ENCODE peak calls at places on chromosome 12, in nine cellular contexts. S is mesendoderm; T is lower lobe of right lung; R is hepatocyte; B is gastrocnemius medialis; P is HepG2; I is CD8-positive, alpha-beta T cell; H is prostate gland; M is thyroid gland. V is an unnamed sample.

GRCh38 chr12:82948462-82948861 is 261.8 kb downstream of the TMTC2 start:
- DNase-seq in H (no peak), I (no peak), P (no peak), T (no peak), M (no peak), B (no peak), R (no peak), S (no peak), V (no peak)

GRCh38 chr12:82627799-82628198 is 58.9 kb upstream of the TMTC2 start:
- DNase-seq in I (no peak), H (no peak), P (peak), M (no peak), S (peak), R (peak), B (no peak), T (no peak), V (no peak)

GRCh38 chr12:95820096-95820703 is 29.6 kb upstream of the NTN4 start:
- DNase-seq in S (peak), B (no peak), T (no peak), M (peak), R (peak), H (peak), P (peak), I (no peak), V (no peak)

GRCh38 chr12:123118397-123118945 is 32.4 kb downstream of the PITPNM2 start:
- DNase-seq in R (no peak), S (no peak), T (no peak), H (no peak), P (no peak), B (no peak), I (no peak), M (no peak), V (no peak)

GRCh38 chr12:16955083-16955657 is 349.2 kb upstream of the LMO3 start:
- DNase-seq in M (no peak), I (no peak), R (peak), P (no peak), H (no peak), B (no peak), S (no peak), T (no peak), V (no peak)

GRCh38 chr12:32874083-32874482 is 22.5 kb downstream of the PKP2 start:
- DNase-seq in I (no peak), M (no peak), T (no peak), S (no peak), R (no peak), H (no peak), P (no peak), B (no peak), V (no peak)

GRCh38 chr12:121446760-121447159 is 46.8 kb downstream of the RNF34 start:
- DNase-seq in T (no peak), S (no peak), H (no peak), P (no peak), R (no peak), B (no peak), M (no peak), I (no peak), V (no peak)

GRCh38 chr12:12645485-12645884 is 33.8 kb downstream of the CREBL2 start:
- DNase-seq in P (peak), M (no peak), I (peak), S (peak), B (no peak), H (no peak), T (no peak), R (no peak), V (peak)

GRCh38 chr12:106994579-106995220 is 7.8 kb upstream of the MTERF2 start:
- DNase-seq in I (no peak), B (no peak), P (no peak), T (no peak), M (peak), H (no peak), S (no peak), R (no peak), V (no peak)

GRCh38 chr12:26121841-26122680 is 2.8 kb downstream of the BHLHE41 start:
- DNase-seq in S (peak), T (peak), H (no peak), P (no peak), I (peak), M (peak), R (peak), B (no peak), V (peak)

GRCh38 chr12:26121323-26121740 is 3.5 kb downstream of the BHLHE41 start:
- DNase-seq in I (no peak), B (no peak), S (no peak), H (no peak), T (no peak), R (no peak), P (no peak), M (peak), V (no peak)

GRCh38 chr12:26123482-26123980 is 1.3 kb downstream of the BHLHE41 start:
- DNase-seq in B (no peak), S (no peak), H (no peak), M (no peak), T (no peak), I (no peak), P (no peak), R (no peak), V (no peak)

GRCh38 chr12:26124491-26125450 is at the start of gene BHLHE41:
- DNase-seq in I (peak), R (peak), S (peak), M (peak), B (peak), H (peak), P (no peak), T (peak), V (no peak)

DNA sequence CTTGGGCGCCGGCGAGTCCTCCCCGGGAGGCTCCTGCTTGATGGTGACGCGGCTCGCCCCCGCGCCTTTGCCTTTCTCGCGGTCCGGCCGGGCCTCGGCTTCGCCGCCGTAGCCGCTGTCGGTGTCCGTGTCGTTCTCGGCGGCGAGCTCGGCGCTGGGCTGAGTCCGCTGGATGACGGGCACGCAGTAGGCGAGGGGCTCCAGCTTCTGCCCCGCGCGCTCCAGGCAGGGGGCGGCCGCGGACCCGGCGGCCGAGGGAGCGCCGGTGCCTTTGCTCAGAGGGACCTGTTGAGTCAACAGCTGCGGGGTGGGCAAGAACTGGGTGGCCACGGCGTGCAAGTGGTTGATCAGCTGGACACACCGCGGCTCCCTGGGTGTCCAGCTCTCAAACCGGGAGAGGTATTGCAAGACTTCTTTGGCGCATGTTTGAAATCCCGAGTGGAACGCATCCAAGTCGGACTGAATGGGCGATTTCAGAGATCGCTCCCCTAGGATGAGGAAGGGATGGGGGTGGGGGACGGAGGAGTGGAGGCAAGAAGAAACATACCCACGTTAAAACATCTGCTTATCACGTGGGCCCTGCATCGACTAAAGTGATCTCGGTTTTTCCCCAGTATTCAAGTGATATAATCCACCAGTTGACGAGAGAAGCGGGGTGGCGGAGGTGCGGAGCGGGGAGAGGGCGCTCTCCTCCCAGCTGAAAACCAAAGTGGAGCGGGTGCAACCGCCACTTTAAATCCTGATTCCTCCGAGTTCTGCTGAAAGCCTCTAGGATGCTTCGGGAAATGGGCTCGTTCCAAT is 2.0 kb downstream of the BHLHE41 start:
- DNase-seq in P (no peak), B (peak), M (peak), T (peak), I (peak), S (no peak), R (peak), H (peak), V (no peak)
- H3K4me3 ChIP-seq in P (peak), B (peak), M (peak), T (peak), I (peak), S (no peak), R (peak), H (peak), V (peak)

GRCh38 chr12:14167005-14167628 is 185.7 kb upstream of the GRIN2B start:
- DNase-seq in I (no peak), P (peak), H (peak), M (peak), T (no peak), B (no peak), R (peak), S (peak), V (peak)

DNA sequence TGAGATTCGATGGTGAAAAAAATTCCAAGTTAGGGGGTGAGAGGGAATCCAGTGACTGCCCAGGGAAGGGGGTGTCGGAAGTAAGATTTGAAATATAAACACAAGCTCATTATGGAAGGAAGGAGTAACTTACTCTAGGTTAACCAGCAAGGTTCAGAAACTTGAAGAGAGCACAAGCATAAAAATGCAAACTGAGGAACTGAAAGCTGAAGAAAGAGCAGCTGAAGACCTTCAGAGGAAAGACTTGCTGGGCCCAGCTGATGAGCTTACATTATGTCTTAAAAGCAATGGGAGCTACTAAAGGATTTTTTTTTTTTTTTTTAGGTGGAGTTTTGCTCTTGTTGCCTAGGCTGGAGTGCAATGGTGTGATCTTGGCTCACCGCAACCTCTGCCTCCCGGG is 189.7 kb upstream of the GRIN2B start:
- DNase-seq in B (no peak), P (no peak), M (no peak), H (no peak), T (no peak), S (no peak), I (no peak), R (no peak), V (no peak)
- H3K4me3 ChIP-seq in B (no peak), P (no peak), M (no peak), H (no peak), T (no peak), S (no peak), I (no peak), R (no peak), V (no peak)

DNA sequence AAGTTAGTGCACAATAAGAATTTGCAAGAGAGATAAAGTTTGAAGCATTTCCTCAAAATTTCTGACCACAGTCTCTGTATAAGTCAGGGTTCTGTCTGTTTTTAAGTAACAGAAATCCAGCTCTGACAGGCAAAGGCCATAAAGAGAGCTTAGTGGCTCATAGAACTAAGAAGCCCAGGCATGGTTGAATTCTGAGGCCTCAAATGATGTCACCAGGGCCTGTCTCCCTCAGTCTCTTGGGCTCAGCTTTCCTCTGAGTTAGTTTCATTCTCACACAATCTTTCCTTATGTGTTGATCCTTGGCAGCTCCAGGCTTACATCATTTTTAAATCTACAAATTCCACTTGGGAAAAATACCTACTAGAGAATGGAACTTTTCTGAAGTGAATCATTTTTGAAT is 173.4 kb upstream of the ATP2B1 start:
- DNase-seq in P (no peak), B (no peak), S (peak), I (no peak), H (no peak), M (no peak), T (no peak), R (peak), V (no peak)
- H3K4me3 ChIP-seq in P (no peak), B (no peak), S (no peak), I (no peak), H (no peak), M (no peak), T (no peak), R (no peak), V (no peak)

GRCh38 chr12:52278931-52279682 is 4.7 kb downstream of the KRT86 start:
- DNase-seq in R (peak), H (peak), M (peak), I (peak), S (peak), P (peak), B (peak), T (peak), V (peak)
- H3K4me3 ChIP-seq in R (no peak), H (peak), M (no peak), I (no peak), S (no peak), P (no peak), B (no peak), T (no peak), V (no peak)

DNA sequence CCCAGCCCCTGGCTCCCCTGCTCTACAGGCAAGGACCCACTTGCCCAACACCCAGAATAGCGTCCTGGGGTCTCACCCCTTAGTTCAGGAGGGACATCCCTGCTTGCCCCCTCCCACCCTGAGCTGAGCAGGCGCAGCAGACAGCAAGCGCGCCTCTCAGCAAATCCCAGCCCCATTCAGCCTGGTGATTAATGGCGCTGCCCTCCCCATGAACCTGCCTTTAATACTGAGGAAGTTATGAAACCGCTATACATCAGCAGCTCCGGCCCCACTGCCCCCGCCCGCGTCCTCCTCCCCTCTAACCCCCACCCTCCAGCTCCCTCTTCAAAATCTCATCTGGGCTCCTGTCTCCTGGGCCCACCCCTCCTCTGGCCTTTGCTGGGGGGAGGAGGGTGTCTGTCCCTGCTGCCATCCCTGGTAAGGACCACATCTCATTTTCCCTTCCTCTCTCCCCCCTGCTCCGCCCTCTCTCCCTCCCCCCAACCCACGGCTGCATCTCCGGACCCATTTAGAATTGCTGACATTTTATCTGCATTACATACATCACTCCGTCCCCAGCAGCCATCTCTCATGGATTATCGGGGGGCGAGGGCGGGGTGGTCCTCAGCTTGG is 7.1 kb upstream of the SMUG1 start:
- DNase-seq in S (no peak), I (no peak), H (no peak), B (no peak), T (peak), R (peak), P (no peak), M (no peak), V (no peak)
- H3K4me3 ChIP-seq in S (no peak), I (no peak), H (no peak), B (no peak), T (no peak), R (no peak), P (no peak), M (no peak), V (no peak)

GRCh38 chr12:39393890-39394289 is 49.0 kb downstream of the KIF21A start:
- DNase-seq in B (no peak), M (no peak), S (peak), H (no peak), T (no peak), P (no peak), I (no peak), R (no peak), V (no peak)
- H3K4me3 ChIP-seq in B (no peak), M (no peak), S (no peak), H (no peak), T (no peak), P (no peak), I (no peak), R (no peak), V (no peak)

GRCh38 chr12:79381246-79382208 is 309.2 kb downstream of the PAWR start:
- DNase-seq in I (no peak), R (no peak), M (no peak), P (no peak), T (no peak), H (no peak), S (peak), B (no peak), V (no peak)
- H3K4me3 ChIP-seq in I (no peak), R (no peak), M (no peak), P (no peak), T (no peak), H (no peak), S (no peak), B (no peak), V (no peak)

GRCh38 chr12:64781374-64782029 is 22.3 kb upstream of the GNS start:
- DNase-seq in H (peak), R (no peak), T (peak), B (no peak), I (no peak), M (peak), S (peak), P (no peak), V (no peak)

GRCh38 chr12:64782181-64782580 is 23.0 kb upstream of the GNS start:
- DNase-seq in B (no peak), S (no peak), I (no peak), T (no peak), M (no peak), R (no peak), P (no peak), H (no peak), V (no peak)

GRCh38 chr12:64780531-64781373 is 21.5 kb upstream of the GNS start:
- DNase-seq in R (peak), S (peak), M (peak), P (no peak), I (no peak), T (peak), B (no peak), H (peak), V (no peak)

GRCh38 chr12:64780220-64780530 is 21.0 kb upstream of the GNS start:
- DNase-seq in M (no peak), P (no peak), R (no peak), B (no peak), T (no peak), H (no peak), I (no peak), S (no peak), V (no peak)

DNA sequence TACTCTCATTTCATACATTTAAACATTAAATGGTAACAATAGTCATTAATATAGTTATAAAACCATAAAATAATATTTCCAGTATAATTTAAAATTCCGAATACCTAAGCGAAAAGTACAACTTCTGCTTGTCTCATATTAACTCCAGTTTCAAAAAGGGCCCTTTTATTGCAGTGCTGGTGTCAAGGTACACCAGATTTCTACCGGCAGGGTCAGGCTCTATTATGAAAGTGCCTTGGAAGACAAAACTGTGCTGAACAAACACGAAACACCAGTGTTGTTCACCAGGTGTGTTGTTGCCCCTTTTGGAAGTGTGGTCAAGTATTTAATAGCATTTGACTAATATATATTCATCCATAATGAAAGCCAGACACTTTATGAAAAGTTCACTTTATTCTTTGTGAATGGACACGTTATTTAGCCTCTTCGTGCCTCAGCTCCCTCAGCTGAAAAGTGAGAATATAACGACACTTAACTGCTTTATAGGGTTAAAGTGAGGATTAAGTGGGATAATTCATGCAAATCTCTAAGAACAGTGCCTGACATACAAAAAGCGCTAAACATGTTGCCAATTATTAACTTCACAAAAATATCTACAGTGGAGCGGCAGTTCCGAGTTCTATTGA is 20.3 kb upstream of the GNS start:
- DNase-seq in S (no peak), B (no peak), I (no peak), P (no peak), H (no peak), R (no peak), T (no peak), M (no peak), V (no peak)
- H3K4me3 ChIP-seq in S (no peak), B (no peak), I (no peak), P (no peak), H (no peak), R (no peak), T (peak), M (no peak), V (no peak)